ENCODE peak calls at places on chromosomes 5 and 9, in six cellular contexts. A is HFFc6; H is AG10803; P is CD4-positive, alpha-beta T cell; C is fibroblast of the aortic adventitia; V is choroid plexus epithelial cell. O is an unnamed sample.

GRCh38 chr9:114249424-114250234 is 73.3 kb upstream of the ORM1 start:
- DNase-seq in V (no peak), P (no peak), A (no peak), H (no peak), C (no peak), O (no peak)

GRCh38 chr5:149030392-149030791 is 32.5 kb downstream of the SH3TC2 start:
- DNase-seq in P (no peak), C (no peak), H (peak), V (peak), A (peak), O (no peak)

GRCh38 chr5:16776611-16777251 is 159.4 kb downstream of the MYO10 start:
- DNase-seq in A (no peak), V (peak), P (no peak), H (peak), C (no peak), O (no peak)

GRCh38 chr9:81183763-81184162 is 505.6 kb downstream of the TLE1 start:
- DNase-seq in C (peak), V (peak), A (peak), P (no peak), H (no peak), O (no peak)

GRCh38 chr5:140113180-140113698 is 670 bp upstream of the PURA start:
- DNase-seq in V (no peak), C (no peak), P (peak), H (no peak), A (no peak), O (no peak)

GRCh38 chr9:130370226-130370625 is 74.5 kb upstream of the ASS1 start:
- DNase-seq in H (no peak), A (no peak), P (no peak), C (no peak), V (no peak), O (no peak)

GRCh38 chr5:102715405-102715804 is 39.7 kb upstream of the PAM start:
- DNase-seq in A (peak), V (peak), P (no peak), H (peak), C (peak), O (no peak)

GRCh38 chr9:93950619-93951601 is 4.2 kb downstream of the BARX1 start:
- DNase-seq in C (peak), H (peak), P (no peak), A (no peak), V (peak), O (no peak)

GRCh38 chr9:114282926-114283325 is 40.0 kb upstream of the ORM1 start:
- DNase-seq in C (peak), P (no peak), V (peak), A (peak), H (peak), O (no peak)

GRCh38 chr9:107638922-107639321 is 149.4 kb upstream of the KLF4 start:
- DNase-seq in H (peak), P (no peak), A (peak), V (peak), C (peak), O (no peak)

GRCh38 chr5:167730121-167730520 is 561.3 kb upstream of the WWC1 start:
- DNase-seq in V (peak), H (peak), A (peak), P (no peak), C (peak), O (no peak)

GRCh38 chr5:31476607-31477200 is 55.2 kb downstream of the DROSHA start:
- DNase-seq in H (no peak), A (no peak), P (no peak), C (no peak), V (no peak), O (no peak)

GRCh38 chr5:14767942-14768837 is 103.4 kb downstream of the ANKH start:
- DNase-seq in P (no peak), C (no peak), A (no peak), V (no peak), H (no peak), O (no peak)

GRCh38 chr9:137387034-137387890 is 35.7 kb downstream of the EXD3 start:
- DNase-seq in C (no peak), A (no peak), P (peak), H (no peak), V (peak), O (no peak)

GRCh38 chr5:10607023-10607665 is 43.3 kb downstream of the ANKRD33B start:
- DNase-seq in V (peak), A (no peak), P (no peak), H (no peak), C (no peak), O (no peak)

GRCh38 chr9:122991370-122991830 is 42.1 kb upstream of the GPR21 start:
- DNase-seq in P (no peak), C (peak), A (peak), H (peak), V (peak), O (no peak)

GRCh38 chr9:3008091-3008490 is 164.2 kb upstream of the PUM3 start:
- DNase-seq in V (no peak), P (no peak), C (no peak), H (no peak), A (no peak), O (no peak)

GRCh38 chr5:173454381-173454763 is 126.2 kb upstream of the STC2 start:
- DNase-seq in H (peak), C (peak), P (no peak), V (peak), A (peak), O (no peak)

GRCh38 chr5:95130951-95131350 is 153.9 kb downstream of the MCTP1 start:
- DNase-seq in C (no peak), A (peak), H (no peak), V (peak), P (no peak), O (no peak)

GRCh38 chr9:134040831-134041648 is 15.8 kb downstream of the BRD3OS start:
- DNase-seq in C (peak), V (no peak), H (no peak), P (no peak), A (no peak), O (no peak)

GRCh38 chr9:21709464-21710058 is 92.9 kb upstream of the MTAP start:
- DNase-seq in P (peak), V (peak), H (peak), C (peak), A (peak), O (no peak)

GRCh38 chr9:89463986-89464901 is 33.7 kb downstream of the SEMA4D start:
- DNase-seq in H (no peak), A (no peak), V (peak), C (no peak), P (peak), O (no peak)

GRCh38 chr5:127898551-127899213 is 184.9 kb upstream of the SLC12A2 start:
- DNase-seq in V (peak), C (peak), A (peak), H (no peak), P (no peak), O (no peak)

GRCh38 chr9:120854596-120855327 is 12.0 kb upstream of the PSMD5 start:
- DNase-seq in V (no peak), C (no peak), A (no peak), P (no peak), H (no peak), O (no peak)

GRCh38 chr9:20636883-20637440 is 14.7 kb upstream of the MLLT3 start:
- DNase-seq in V (peak), A (no peak), P (no peak), C (peak), H (no peak), O (no peak)

GRCh38 chr5:149149942-149150341 is 8.6 kb downstream of the ABLIM3 start:
- DNase-seq in C (no peak), V (no peak), P (no peak), A (no peak), H (no peak), O (no peak)

GRCh38 chr5:40976836-40977235 is 67.5 kb downstream of the C7 start:
- DNase-seq in P (no peak), A (no peak), C (no peak), H (no peak), V (no peak), O (no peak)

GRCh38 chr5:173310296-173310769 is 17.9 kb downstream of the STC2 start:
- DNase-seq in H (no peak), V (no peak), C (no peak), A (no peak), P (no peak), O (no peak)

GRCh38 chr5:74919487-74919886 is 53.3 kb upstream of the FAM169A start:
- DNase-seq in V (peak), C (peak), H (peak), P (no peak), A (peak), O (no peak)

GRCh38 chr5:38695021-38695961 is 138.8 kb upstream of the LIFR start:
- DNase-seq in V (peak), H (no peak), A (no peak), C (no peak), P (no peak), O (no peak)

GRCh38 chr5:1011226-1011631 is 2.6 kb downstream of the NKD2 start:
- DNase-seq in P (peak), C (no peak), A (no peak), V (peak), H (no peak), O (no peak)
- TF ChIP-seq CTCF in P (peak), C (peak), A (peak), V (peak), H (no peak), O (peak)

GRCh38 chr5:135339623-135340022 is 59.4 kb downstream of the MACROH2A1 start:
- DNase-seq in V (no peak), A (no peak), C (no peak), H (no peak), P (no peak), O (no peak)

GRCh38 chr5:135341021-135341666 is 57.9 kb downstream of the MACROH2A1 start:
- DNase-seq in C (no peak), V (no peak), A (no peak), H (no peak), P (no peak), O (no peak)

GRCh38 chr5:135337064-135337463 is 62.0 kb downstream of the MACROH2A1 start:
- DNase-seq in V (no peak), A (no peak), C (no peak), P (no peak), H (no peak), O (no peak)

GRCh38 chr5:135340568-135340967 is 58.5 kb downstream of the MACROH2A1 start:
- DNase-seq in C (no peak), H (no peak), V (no peak), A (no peak), P (no peak), O (no peak)

GRCh38 chr5:135339189-135339588 is 59.8 kb downstream of the MACROH2A1 start:
- DNase-seq in A (no peak), H (no peak), C (no peak), P (no peak), V (no peak), O (no peak)
- TF ChIP-seq CTCF in A (no peak), H (no peak), C (no peak), P (no peak), V (no peak), O (no peak)

DNA sequence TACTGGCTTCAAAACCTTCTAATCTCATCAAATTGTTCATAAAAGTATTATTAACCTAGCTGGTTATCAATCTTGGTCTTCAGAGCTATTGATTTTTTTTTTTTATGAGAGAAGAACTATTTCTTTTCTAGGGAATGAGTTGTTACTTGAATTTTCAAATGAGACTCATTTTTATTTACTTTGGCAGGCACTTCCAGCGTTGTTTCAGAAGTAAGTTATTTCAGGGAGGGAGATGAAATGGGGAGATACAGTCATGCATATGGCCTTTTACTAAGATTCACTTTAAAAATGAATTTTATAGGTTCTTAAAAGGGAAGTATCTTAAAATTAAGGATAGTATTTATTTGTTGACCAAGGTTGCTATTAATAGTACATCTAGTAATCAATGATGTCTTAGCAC is 129.6 kb downstream of the IZUMO3 start:
- DNase-seq in H (no peak), C (peak), A (no peak), P (no peak), V (no peak), O (no peak)
- TF ChIP-seq CTCF in H (no peak), C (no peak), A (no peak), P (no peak), V (no peak), O (no peak)

GRCh38 chr5:424259-425110 is 18.5 kb upstream of the EXOC3 start:
- DNase-seq in P (no peak), A (peak), C (no peak), H (peak), V (no peak), O (no peak)

GRCh38 chr5:427415-428087 is 15.4 kb upstream of the EXOC3 start:
- DNase-seq in H (no peak), V (no peak), A (no peak), C (no peak), P (no peak), O (peak)

GRCh38 chr5:423626-424258 is 19.2 kb upstream of the EXOC3 start:
- DNase-seq in A (no peak), C (no peak), V (no peak), H (no peak), P (no peak), O (no peak)

GRCh38 chr5:426392-426976 is 16.5 kb upstream of the EXOC3 start:
- DNase-seq in P (no peak), C (no peak), A (no peak), V (no peak), H (no peak), O (no peak)

GRCh38 chr5:425714-426113 is 17.3 kb upstream of the EXOC3 start:
- DNase-seq in A (no peak), V (peak), H (no peak), C (peak), P (no peak), O (no peak)
- TF ChIP-seq CTCF in A (peak), V (peak), H (peak), C (peak), P (peak), O (peak)

GRCh38 chr9:72721086-72721485 is 199.7 kb downstream of the TMC1 start:
- DNase-seq in V (no peak), H (no peak), A (no peak), C (no peak), P (no peak), O (no peak)

GRCh38 chr9:72718503-72718902 is 197.1 kb downstream of the TMC1 start:
- DNase-seq in V (no peak), C (no peak), P (no peak), A (no peak), H (no peak), O (no peak)
- TF ChIP-seq CTCF in V (no peak), C (no peak), P (no peak), A (no peak), H (no peak), O (no peak)

GRCh38 chr5:155004138-155004744 is 9.3 kb upstream of the KIF4B start:
- DNase-seq in A (no peak), C (peak), V (peak), H (no peak), P (no peak), O (no peak)
- TF ChIP-seq CTCF in A (peak), C (peak), V (peak), H (peak), P (no peak), O (peak)

DNA sequence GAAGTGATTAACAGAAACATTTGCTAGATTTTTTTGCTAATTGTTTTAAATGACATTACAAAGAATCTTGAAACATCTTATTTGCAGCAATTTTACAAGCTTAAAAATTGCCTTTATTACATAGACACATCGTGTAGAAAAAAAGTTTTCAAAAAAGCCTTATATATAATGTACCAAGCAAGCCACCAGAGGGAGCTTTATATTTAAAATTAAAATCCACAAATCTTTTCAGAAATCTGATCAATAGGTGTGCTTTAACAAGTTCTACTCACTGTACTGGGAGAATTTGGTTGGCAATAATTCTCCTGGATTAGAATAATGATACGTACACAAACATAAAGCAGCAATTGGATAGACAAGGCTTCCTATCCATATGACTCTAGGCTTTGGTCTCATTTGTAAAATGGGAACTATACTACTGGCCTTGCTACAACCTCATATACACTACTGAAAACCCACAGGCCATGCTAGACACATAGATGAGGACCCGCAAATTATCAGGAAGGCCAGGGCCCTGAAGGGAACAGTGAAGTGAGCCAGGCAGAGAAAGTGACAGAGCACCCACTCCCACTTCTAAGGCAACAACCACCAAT is 4.8 kb downstream of the PSMB7 start:
- DNase-seq in H (no peak), C (peak), P (no peak), A (no peak), V (peak), O (no peak)
- TF ChIP-seq CTCF in H (peak), C (peak), P (peak), A (peak), V (no peak), O (peak)

GRCh38 chr9:6305954-6306563 is 22.1 kb upstream of the TPD52L3 start:
- DNase-seq in C (peak), A (peak), V (peak), P (no peak), H (peak), O (no peak)
- TF ChIP-seq CTCF in C (peak), A (peak), V (peak), P (no peak), H (peak), O (peak)

GRCh38 chr9:38390851-38391250 is 1.7 kb upstream of the ALDH1B1 start:
- DNase-seq in H (no peak), V (no peak), P (no peak), A (no peak), C (no peak), O (no peak)

GRCh38 chr9:38391278-38392118 is 1.0 kb upstream of the ALDH1B1 start:
- DNase-seq in A (no peak), C (no peak), H (no peak), V (no peak), P (no peak), O (no peak)

GRCh38 chr9:38393128-38393809 is 767 bp downstream of the ALDH1B1 start:
- DNase-seq in P (no peak), C (no peak), H (peak), A (no peak), V (no peak), O (no peak)

GRCh38 chr9:38394419-38394818 is 1.9 kb downstream of the ALDH1B1 start:
- DNase-seq in V (no peak), H (no peak), C (no peak), A (no peak), P (no peak), O (no peak)

DNA sequence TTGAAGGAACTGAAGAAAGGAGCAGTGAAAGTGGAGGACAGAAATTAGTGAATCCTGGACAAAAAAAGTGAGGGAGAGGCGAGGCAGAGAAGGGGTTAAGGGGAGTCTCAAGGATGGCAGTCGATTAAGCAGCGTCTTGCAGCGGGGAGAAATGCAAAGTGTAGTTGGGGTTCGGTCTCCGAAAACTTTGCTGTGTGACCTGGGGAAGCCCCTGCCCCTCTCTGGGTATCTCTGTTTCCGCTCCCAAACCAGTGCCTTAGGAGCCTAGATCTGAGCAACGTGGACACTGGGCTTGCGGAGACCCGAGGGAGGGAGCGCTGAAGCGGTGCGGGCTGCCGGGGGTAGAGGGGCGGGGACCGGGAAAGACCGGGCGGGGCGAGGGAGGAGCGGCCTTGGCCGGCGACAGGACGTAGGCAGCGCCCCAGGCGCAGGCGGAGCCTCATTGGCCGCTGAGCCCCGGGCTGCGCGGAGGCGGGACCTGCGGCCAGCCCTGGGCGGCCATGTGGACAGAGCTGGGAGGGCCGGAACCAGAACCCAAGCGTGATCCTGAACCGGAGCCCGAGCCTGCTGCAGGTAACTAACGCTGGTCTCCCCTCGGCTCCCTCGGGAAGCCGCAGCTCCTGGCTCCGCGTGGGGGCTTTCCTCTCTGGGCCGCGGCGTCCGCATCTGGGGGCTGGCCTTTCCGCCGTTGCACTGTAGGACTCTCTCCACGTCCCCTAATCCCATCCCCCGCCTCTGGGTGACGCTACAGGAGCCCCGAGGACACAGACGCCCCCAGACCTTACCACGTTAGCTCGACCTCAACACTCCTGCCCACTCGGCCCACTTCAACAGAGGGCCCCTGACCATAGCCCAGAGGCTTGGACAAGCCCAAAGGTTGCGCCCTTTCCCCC is at the start of gene ALDH1B1:
- DNase-seq in H (peak), C (peak), P (peak), V (peak), A (peak), O (peak)
- TF ChIP-seq CTCF in H (peak), C (peak), P (no peak), V (peak), A (peak), O (peak)

O was measured in osteocyte.